ENCODE peak calls at places on chromosomes 3 and 15, in four cellular contexts. O is ascending aorta, M is epithelial cell of esophagus, H is progenitor cell of endocrine pancreas. K is an unnamed sample.

GRCh38 chr3:114510201-114510600 is 216.4 kb downstream of the TIGIT start:
- DNase-seq in O (no peak), M (no peak), H (no peak), K (no peak)

GRCh38 chr3:67901681-67902080 is 247.3 kb upstream of the SUCLG2 start:
- DNase-seq in O (no peak), M (no peak), H (no peak), K (no peak)

GRCh38 chr3:10023587-10024310 is 2.5 kb upstream of the FANCD2 start:
- DNase-seq in O (no peak), M (peak), H (no peak), K (no peak)

GRCh38 chr3:114527036-114527644 is 233.3 kb downstream of the TIGIT start:
- DNase-seq in O (no peak), M (peak), H (no peak), K (no peak)

GRCh38 chr15:33068007-33068441 is 126.5 kb downstream of the FMN1 start:
- DNase-seq in O (peak), M (peak), H (no peak), K (no peak)

GRCh38 chr15:59918994-59919951 is 84.8 kb upstream of the FOXB1 start:
- DNase-seq in O (no peak), M (peak), H (no peak), K (no peak)

GRCh38 chr3:177946965-177947364 is 589.3 kb upstream of the KCNMB2 start:
- DNase-seq in O (no peak), M (no peak), H (no peak), K (no peak)

GRCh38 chr15:76682259-76682658 is 222.9 kb downstream of the SCAPER start:
- DNase-seq in O (no peak), M (no peak), H (no peak), K (no peak)

GRCh38 chr3:150545419-150546225 is 674 bp downstream of the SERP1 start:
- DNase-seq in O (no peak), M (peak), H (peak), K (no peak)

GRCh38 chr15:22916606-22917350 is 63.4 kb downstream of the CYFIP1 start:
- DNase-seq in O (no peak), M (no peak), H (no peak), K (no peak)

GRCh38 chr3:186432189-186432588 is 70.2 kb upstream of the DGKG start:
- DNase-seq in O (no peak), M (peak), H (no peak), K (no peak)

GRCh38 chr3:121431717-121432517 is 113.9 kb downstream of the POLQ start:
- DNase-seq in O (no peak), M (peak), H (no peak), K (no peak)

GRCh38 chr3:8768364-8769087 is 887 bp downstream of the OXTR start:
- DNase-seq in O (peak), M (peak), H (no peak), K (no peak)

GRCh38 chr15:95464091-95464888 is 866.2 kb upstream of the NR2F2 start:
- DNase-seq in O (no peak), M (no peak), H (no peak), K (no peak)

GRCh38 chr3:65778966-65779365 is 259.8 kb downstream of the MAGI1 start:
- DNase-seq in O (no peak), M (no peak), H (no peak), K (no peak)

GRCh38 chr15:41917767-41918430 is 24.0 kb upstream of the SPTBN5 start:
- DNase-seq in O (no peak), M (peak), H (no peak), K (no peak)

GRCh38 chr15:87502173-87502572 is 754.4 kb downstream of the NTRK3 start:
- DNase-seq in O (no peak), M (no peak), H (no peak), K (no peak)

GRCh38 chr3:188037965-188038581 is 115.9 kb upstream of the LPP start:
- DNase-seq in O (no peak), M (peak), H (no peak), K (no peak)

GRCh38 chr3:31105011-31105410 is 210.6 kb upstream of the GADL1 start:
- DNase-seq in O (no peak), M (no peak), H (no peak), K (no peak)

GRCh38 chr15:63915888-63916731 is 82.4 kb upstream of the HERC1 start:
- DNase-seq in O (no peak), M (peak), H (no peak), K (no peak)

GRCh38 chr3:132276228-132276906 is 40.8 kb upstream of the ACP3 start:
- DNase-seq in O (no peak), M (no peak), H (no peak), K (no peak)

GRCh38 chr3:138051946-138052802 is 42.2 kb downstream of the CLDN18 start:
- DNase-seq in O (no peak), M (peak), H (peak), K (peak)

GRCh38 chr3:51353566-51354140 is 31.4 kb upstream of the MANF start:
- DNase-seq in O (no peak), M (no peak), H (no peak), K (no peak)

GRCh38 chr15:60962087-60962486 is 267.0 kb downstream of the RORA start:
- DNase-seq in O (no peak), M (no peak), H (no peak), K (no peak)

GRCh38 chr3:168071535-168071934 is 24.2 kb downstream of the GOLIM4 start:
- DNase-seq in O (no peak), M (peak), H (no peak), K (no peak)
- TF ChIP-seq CTCF in O (no peak), M (no peak), H (no peak), K (no peak)

DNA sequence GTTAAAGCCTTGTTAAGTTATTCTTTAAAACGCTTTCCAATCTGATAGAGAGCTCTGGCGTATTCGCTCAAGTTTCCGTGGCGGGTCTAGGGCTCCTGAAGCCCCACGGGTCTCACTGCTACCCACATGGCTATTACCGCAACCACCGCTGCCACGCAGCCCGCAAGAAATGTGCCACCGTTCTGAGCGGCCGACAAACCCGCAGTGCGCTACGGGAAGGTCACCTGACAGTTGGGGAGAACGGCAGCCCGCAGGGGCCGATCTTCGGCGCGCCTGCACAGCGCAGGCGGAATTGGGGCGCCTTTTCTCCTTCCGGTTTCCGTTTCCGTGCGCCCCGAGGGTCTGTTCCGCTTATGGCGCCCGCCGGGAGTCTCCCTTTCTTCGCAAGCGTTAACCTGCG is 76.6 kb upstream of the SNRPN start:
- DNase-seq in O (no peak), M (peak), H (no peak), K (no peak)
- TF ChIP-seq CTCF in O (no peak), M (no peak), H (no peak), K (no peak)

GRCh38 chr3:48655063-48655462 is 7.6 kb downstream of the CELSR3 start:
- DNase-seq in O (no peak), M (no peak), H (no peak), K (no peak)

GRCh38 chr3:48656841-48657281 is 5.8 kb downstream of the CELSR3 start:
- DNase-seq in O (no peak), M (no peak), H (no peak), K (no peak)

GRCh38 chr3:48652923-48653715 is 9.6 kb downstream of the CELSR3 start:
- DNase-seq in O (no peak), M (no peak), H (no peak), K (no peak)

GRCh38 chr3:48655586-48655985 is 7.1 kb downstream of the CELSR3 start:
- DNase-seq in O (no peak), M (no peak), H (no peak), K (no peak)

GRCh38 chr3:48656061-48656840 is 6.4 kb downstream of the CELSR3 start:
- DNase-seq in O (peak), M (peak), H (peak), K (peak)
- TF ChIP-seq CTCF in O (peak), M (peak), H (peak), K (peak)

DNA sequence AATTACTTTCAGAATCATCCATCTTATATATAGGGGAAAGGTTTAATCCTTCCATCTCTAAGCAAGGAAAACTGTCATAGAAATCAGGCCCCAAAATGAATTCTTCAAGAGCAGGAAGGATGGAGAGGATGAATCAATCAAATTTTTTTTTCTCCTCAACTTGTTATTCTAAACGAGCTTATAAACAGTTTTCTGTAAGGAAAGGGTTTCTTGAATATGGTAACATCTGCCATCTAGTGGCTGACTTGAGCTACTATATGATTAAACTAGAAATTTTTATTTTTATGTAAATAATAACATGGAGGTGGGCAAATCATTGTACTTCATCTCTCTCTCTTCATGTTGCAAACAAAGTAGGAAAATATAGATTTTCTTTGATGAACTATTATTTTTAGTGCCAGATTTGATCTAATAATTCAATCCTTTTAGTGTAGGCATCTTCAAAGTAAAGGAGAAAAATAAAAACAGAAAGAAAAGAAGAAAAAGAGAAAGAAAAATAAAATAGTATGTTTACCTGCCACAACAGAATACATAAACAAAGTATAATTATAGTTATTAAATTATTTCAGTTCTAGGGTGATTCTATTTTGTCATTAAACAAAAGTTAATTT is 146.6 kb downstream of the SERPINI1 start:
- DNase-seq in O (no peak), M (peak), H (no peak), K (no peak)
- TF ChIP-seq CTCF in O (peak), M (peak), H (peak), K (peak)

GRCh38 chr15:83087535-83087934 is 19.9 kb upstream of the TM6SF1 start:
- DNase-seq in O (no peak), M (no peak), H (no peak), K (no peak)

GRCh38 chr15:83090465-83090864 is 17.0 kb upstream of the TM6SF1 start:
- DNase-seq in O (no peak), M (no peak), H (no peak), K (no peak)

GRCh38 chr15:83088876-83089275 is 18.6 kb upstream of the TM6SF1 start:
- DNase-seq in O (no peak), M (no peak), H (no peak), K (no peak)

GRCh38 chr15:83094592-83094991 is 12.9 kb upstream of the TM6SF1 start:
- DNase-seq in O (peak), M (no peak), H (no peak), K (no peak)

GRCh38 chr15:83092309-83092976 is 15.0 kb upstream of the TM6SF1 start:
- DNase-seq in O (peak), M (peak), H (no peak), K (no peak)
- TF ChIP-seq CTCF in O (no peak), M (no peak), H (no peak), K (no peak)

GRCh38 chr3:182837855-182838454 is 44.7 kb downstream of the ATP11B start:
- DNase-seq in O (no peak), M (peak), H (no peak), K (no peak)
- TF ChIP-seq CTCF in O (no peak), M (peak), H (peak), K (peak)

DNA sequence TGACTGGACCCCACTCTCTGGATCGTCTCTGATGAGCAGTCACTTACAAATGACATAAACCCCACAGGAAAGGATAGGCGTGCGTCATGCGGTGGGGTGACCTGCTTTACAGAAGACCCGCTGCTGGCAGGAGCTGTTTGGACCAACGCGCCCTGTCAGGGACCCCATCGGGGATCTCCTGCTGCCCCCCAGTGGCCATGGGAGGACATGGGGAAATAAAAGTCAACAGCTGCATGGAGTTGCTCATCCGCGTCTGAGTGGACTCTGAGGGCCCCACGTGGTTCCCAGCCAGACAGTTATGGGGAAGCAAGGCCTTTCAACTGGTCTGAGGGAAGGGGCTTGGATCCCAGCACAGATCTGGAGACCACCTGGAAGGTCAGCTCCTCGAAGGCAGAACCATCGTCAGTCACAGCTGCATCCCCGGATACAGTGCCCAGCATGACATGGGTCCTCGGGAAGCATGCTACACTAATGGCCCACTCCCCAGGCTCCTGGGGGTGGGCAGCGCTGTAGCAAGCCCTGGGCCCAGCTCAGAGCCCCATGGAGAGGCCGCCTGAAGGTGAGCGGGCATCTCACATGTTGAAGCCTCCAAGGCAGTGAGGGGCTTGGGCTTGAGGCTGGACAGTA is 32.1 kb downstream of the PTH1R start:
- DNase-seq in O (peak), M (peak), H (peak), K (peak)
- TF ChIP-seq CTCF in O (peak), M (peak), H (peak), K (peak)

K was measured in neural crest cell.